ENCODE peak calls at places on chromosome 4, in four cellular contexts. One of them, this sample, is unnamed.

GRCh38 chr4:150415213-150415612 is 166.7 kb upstream of the MAB21L2 start:
- DNase-seq in HepG2: no peak
- DNase-seq in A549: no peak
- DNase-seq in K562: no peak
- DNase-seq in this sample: no peak

GRCh38 chr4:153154010-153154975 is 50.0 kb upstream of the TRIM2 start:
- DNase-seq in HepG2: no peak
- DNase-seq in A549: peak
- DNase-seq in K562: no peak
- DNase-seq in this sample: no peak

GRCh38 chr4:4267981-4268380 is 20.0 kb upstream of the TMEM128 start:
- DNase-seq in HepG2: no peak
- DNase-seq in A549: no peak
- DNase-seq in K562: no peak
- DNase-seq in this sample: no peak

GRCh38 chr4:8908206-8908893 is 36.7 kb upstream of the HMX1 start:
- DNase-seq in HepG2: no peak
- DNase-seq in A549: no peak
- DNase-seq in K562: no peak
- DNase-seq in this sample: no peak

GRCh38 chr4:43316813-43317212 is 424.3 kb downstream of the GRXCR1 start:
- DNase-seq in HepG2: peak
- DNase-seq in A549: no peak
- DNase-seq in K562: no peak
- DNase-seq in this sample: no peak

GRCh38 chr4:180084561-180084960 is 2158.6 kb upstream of the TENM3 start:
- DNase-seq in HepG2: no peak
- DNase-seq in A549: no peak
- DNase-seq in K562: no peak
- DNase-seq in this sample: no peak

GRCh38 chr4:34921391-34921790 is 1322.9 kb downstream of the ARAP2 start:
- DNase-seq in HepG2: no peak
- DNase-seq in A549: no peak
- DNase-seq in K562: no peak
- DNase-seq in this sample: no peak

GRCh38 chr4:14924945-14925344 is 77.3 kb upstream of the CPEB2 start:
- DNase-seq in HepG2: no peak
- DNase-seq in A549: no peak
- DNase-seq in K562: no peak
- DNase-seq in this sample: no peak

GRCh38 chr4:6785572-6785925 is 3.0 kb downstream of the KIAA0232 start:
- DNase-seq in HepG2: no peak
- DNase-seq in A549: no peak
- DNase-seq in K562: no peak
- DNase-seq in this sample: no peak

GRCh38 chr4:28225689-28226353 is 1365.2 kb downstream of the STIM2 start:
- DNase-seq in HepG2: no peak
- DNase-seq in A549: no peak
- DNase-seq in K562: no peak
- DNase-seq in this sample: no peak

GRCh38 chr4:149291463-149291862 is 524.2 kb downstream of the IQCM start:
- DNase-seq in HepG2: no peak
- DNase-seq in A549: no peak
- DNase-seq in K562: no peak
- DNase-seq in this sample: no peak

GRCh38 chr4:125704726-125705125 is 390.0 kb downstream of the FAT4 start:
- DNase-seq in HepG2: no peak
- DNase-seq in A549: no peak
- DNase-seq in K562: no peak
- DNase-seq in this sample: no peak

GRCh38 chr4:108029321-108029720 is 39.6 kb downstream of the HADH start:
- DNase-seq in HepG2: no peak
- DNase-seq in A549: no peak
- DNase-seq in K562: no peak
- DNase-seq in this sample: no peak

GRCh38 chr4:22202351-22203343 is 254.1 kb upstream of the KCNIP4 start:
- DNase-seq in HepG2: no peak
- DNase-seq in A549: no peak
- DNase-seq in K562: no peak
- DNase-seq in this sample: no peak

GRCh38 chr4:111854494-111855087 is 290.7 kb upstream of the FAM241A start:
- DNase-seq in HepG2: peak
- DNase-seq in A549: peak
- DNase-seq in K562: peak
- DNase-seq in this sample: no peak

GRCh38 chr4:107258359-107258758 is 222.2 kb upstream of the DKK2 start:
- DNase-seq in HepG2: no peak
- DNase-seq in A549: no peak
- DNase-seq in K562: no peak
- DNase-seq in this sample: no peak

GRCh38 chr4:17166954-17167353 is 268.5 kb upstream of the LDB2 start:
- DNase-seq in HepG2: no peak
- DNase-seq in A549: no peak
- DNase-seq in K562: no peak
- DNase-seq in this sample: no peak

DNA sequence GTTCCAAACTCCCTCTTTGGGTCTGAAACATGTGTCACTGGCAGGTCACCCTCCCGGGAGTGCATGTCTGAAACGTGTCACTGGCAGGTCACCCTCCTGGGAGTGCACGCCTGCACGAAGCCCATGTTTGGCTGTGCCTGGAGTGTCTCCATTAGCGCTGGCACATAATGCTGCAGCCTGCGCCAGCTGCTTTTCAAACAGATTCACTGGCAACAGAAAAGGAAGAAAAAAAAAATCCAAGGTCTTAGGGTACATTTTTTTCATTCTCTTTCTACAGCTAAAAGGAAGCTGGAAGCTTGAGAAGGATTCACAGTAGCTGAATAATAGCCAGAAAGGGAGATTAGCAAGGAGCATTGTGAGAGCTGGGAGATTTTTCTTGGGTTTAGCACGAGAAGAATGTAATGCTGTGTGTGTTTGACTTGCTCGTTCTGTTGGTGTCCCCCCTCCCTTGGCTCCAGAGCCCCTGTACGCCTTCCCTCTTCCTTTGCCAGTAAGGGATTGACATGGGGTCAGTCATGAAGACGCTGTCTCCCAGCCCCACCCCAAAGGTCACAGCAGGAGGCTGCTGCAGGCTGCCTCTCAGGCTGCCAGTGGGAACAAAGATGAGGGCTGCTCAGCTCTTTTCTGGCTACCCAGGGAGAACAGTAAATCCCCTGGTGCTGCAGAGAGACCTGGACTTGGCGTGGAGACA is 39.1 kb upstream of the TLR3 start:
- DNase-seq in HepG2: no peak
- DNase-seq in A549: no peak
- DNase-seq in K562: no peak
- DNase-seq in this sample: no peak
- TF ChIP-seq RNF2 in HepG2: no peak
- TF ChIP-seq RNF2 in A549: no peak
- TF ChIP-seq RNF2 in K562: no peak
- TF ChIP-seq RNF2 in this sample: no peak

GRCh38 chr4:173367946-173368345 is 2.8 kb upstream of the SAP30 start:
- DNase-seq in HepG2: no peak
- DNase-seq in A549: no peak
- DNase-seq in K562: no peak
- DNase-seq in this sample: no peak
- TF ChIP-seq USF2 in HepG2: no peak
- TF ChIP-seq USF2 in A549: no peak
- TF ChIP-seq USF2 in K562: no peak
- TF ChIP-seq USF2 in this sample: no peak

GRCh38 chr4:19987746-19988145 is 264.0 kb upstream of the SLIT2 start:
- DNase-seq in HepG2: no peak
- DNase-seq in A549: no peak
- DNase-seq in K562: no peak
- DNase-seq in this sample: no peak

GRCh38 chr4:19982556-19982955 is 269.1 kb upstream of the SLIT2 start:
- DNase-seq in HepG2: no peak
- DNase-seq in A549: no peak
- DNase-seq in K562: no peak
- DNase-seq in this sample: no peak

DNA sequence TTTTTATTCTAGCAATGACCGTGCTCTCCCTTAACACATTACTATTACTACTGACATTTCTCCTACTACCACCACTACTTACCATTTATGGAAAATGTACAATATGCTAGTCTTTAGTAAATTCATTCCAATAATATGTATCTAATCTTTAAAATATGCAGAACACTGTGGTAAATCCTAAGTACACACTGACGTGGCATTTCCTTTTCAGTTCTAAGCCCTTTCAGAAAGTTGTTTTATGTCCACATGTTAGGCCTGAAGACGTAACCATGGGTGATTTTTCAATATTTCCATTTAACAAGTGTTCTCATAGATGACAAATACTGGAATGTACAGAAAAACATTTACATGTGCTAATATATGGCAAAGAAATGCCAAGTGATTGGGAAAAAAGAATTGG is 268.6 kb upstream of the SLIT2 start:
- DNase-seq in HepG2: no peak
- DNase-seq in A549: no peak
- DNase-seq in K562: no peak
- DNase-seq in this sample: no peak
- TF ChIP-seq RNF2 in HepG2: no peak
- TF ChIP-seq RNF2 in A549: no peak
- TF ChIP-seq RNF2 in K562: no peak
- TF ChIP-seq RNF2 in this sample: no peak

DNA sequence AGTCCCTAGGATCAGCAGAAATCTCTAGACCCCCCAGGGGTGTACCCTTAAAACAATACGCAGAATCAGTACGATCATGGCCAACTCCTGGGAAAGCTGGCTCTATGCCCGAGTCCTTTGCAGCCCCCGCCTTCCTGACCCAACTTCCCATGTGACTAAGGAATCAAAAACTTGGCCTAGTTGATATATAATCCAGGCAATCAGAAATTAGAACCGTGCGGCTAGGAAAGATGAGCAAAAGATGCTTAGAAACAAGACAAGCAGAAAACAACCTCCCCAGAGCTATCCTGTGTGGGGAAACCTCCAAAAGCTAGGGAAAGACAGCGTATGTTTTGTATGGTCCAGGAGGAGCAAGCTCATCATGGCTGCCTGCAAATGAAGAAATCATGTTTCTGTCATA is 110.0 kb downstream of the PPARGC1A start:
- DNase-seq in HepG2: no peak
- DNase-seq in A549: no peak
- DNase-seq in K562: no peak
- DNase-seq in this sample: no peak
- TF ChIP-seq USF2 in HepG2: no peak
- TF ChIP-seq USF2 in A549: no peak
- TF ChIP-seq USF2 in K562: no peak
- TF ChIP-seq USF2 in this sample: no peak

DNA sequence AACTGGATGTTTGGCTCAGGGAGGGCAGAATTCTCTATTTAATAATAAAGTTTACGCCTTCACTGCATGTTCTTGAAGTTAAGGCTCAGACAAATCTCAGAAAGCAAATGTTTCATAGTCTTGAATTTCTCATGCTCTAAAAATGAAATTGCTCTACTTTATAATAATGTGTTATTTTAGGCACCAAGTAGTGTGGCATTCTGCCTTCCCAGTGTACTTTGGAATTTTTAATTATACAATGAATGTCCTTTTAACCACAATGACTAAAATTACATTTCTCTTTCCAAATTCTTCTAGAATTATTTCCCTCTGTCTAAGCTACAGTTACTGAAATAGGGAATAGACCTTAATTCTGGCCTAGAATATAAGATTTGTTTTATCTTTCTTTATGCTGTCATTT is 97.9 kb upstream of the PDE5A start:
- DNase-seq in HepG2: no peak
- DNase-seq in A549: no peak
- DNase-seq in K562: no peak
- DNase-seq in this sample: no peak
- TF ChIP-seq RNF2 in HepG2: no peak
- TF ChIP-seq RNF2 in A549: no peak
- TF ChIP-seq RNF2 in K562: no peak
- TF ChIP-seq RNF2 in this sample: no peak

GRCh38 chr4:70741872-70742271 is 20.1 kb downstream of the RUFY3 start:
- DNase-seq in HepG2: no peak
- DNase-seq in A549: no peak
- DNase-seq in K562: no peak
- DNase-seq in this sample: no peak
- TF ChIP-seq USF2 in HepG2: no peak
- TF ChIP-seq USF2 in A549: no peak
- TF ChIP-seq USF2 in K562: no peak
- TF ChIP-seq USF2 in this sample: no peak

DNA sequence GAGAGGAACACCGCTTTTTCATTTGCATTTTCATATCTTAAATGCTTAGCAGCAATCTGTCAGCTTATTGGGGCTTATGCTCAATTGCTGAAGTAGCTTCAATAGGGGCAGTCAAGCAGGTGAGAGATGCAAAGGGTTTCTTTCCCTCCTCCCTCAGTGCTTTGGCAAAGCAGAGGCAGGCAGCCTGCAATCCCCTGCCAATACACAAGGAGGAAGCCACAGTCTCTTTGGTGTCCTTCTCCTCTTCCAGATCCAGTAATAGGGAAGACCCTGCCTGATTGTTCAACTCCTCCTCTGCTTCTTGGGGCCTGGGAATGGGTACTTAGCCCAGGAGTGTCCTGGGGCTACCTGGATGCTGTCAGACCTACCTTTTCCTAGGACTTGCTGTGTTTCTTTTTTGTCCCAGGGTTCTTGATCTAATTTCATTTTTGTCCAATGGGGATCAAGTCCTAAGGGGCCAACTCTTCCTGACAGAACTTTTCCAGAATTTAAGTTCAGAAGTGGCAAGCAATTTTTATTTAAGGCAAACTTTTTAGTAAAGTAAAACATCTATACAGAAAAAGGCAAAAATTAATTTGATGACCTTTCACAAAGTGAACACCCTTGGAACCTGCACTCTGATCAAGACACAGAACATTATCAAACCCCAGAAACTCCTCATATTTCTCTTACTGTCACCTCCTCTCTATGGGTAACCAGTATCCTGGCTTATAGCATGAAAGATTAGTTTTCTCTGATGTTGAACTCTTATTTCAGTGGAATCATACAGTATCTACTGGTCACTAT is 260.3 kb downstream of the PPP3CA start:
- DNase-seq in HepG2: peak
- DNase-seq in A549: peak
- DNase-seq in K562: no peak
- DNase-seq in this sample: peak
- TF ChIP-seq RNF2 in HepG2: no peak
- TF ChIP-seq RNF2 in A549: no peak
- TF ChIP-seq RNF2 in K562: no peak
- TF ChIP-seq RNF2 in this sample: no peak

GRCh38 chr4:83691998-83692397 is 156.1 kb downstream of the GPAT3 start:
- DNase-seq in HepG2: no peak
- DNase-seq in A549: no peak
- DNase-seq in K562: no peak
- DNase-seq in this sample: no peak

DNA sequence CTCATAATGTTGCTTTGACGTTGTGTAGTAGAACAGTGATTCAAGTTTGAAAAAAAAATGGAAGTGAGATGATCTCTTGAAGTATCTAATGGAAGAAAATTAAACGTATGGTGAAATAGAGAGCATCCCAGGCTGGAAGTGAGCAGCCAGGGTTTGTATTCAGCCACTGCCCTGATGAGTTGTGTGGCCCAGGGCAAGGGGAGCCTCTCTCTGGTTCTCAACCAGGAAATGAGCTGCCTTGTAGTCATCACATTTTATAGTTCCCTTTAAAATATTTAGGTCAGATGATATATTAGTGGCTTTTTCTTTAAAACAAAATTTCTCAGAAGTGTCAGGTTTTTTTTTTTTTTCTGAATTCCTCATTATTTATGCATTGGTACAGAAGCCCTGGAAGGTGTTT is 150.3 kb downstream of the GPAT3 start:
- DNase-seq in HepG2: no peak
- DNase-seq in A549: no peak
- DNase-seq in K562: no peak
- DNase-seq in this sample: no peak
- TF ChIP-seq USF2 in HepG2: no peak
- TF ChIP-seq USF2 in A549: no peak
- TF ChIP-seq USF2 in K562: no peak
- TF ChIP-seq USF2 in this sample: no peak

GRCh38 chr4:155696226-155696625 is 29.6 kb downstream of the GUCY1A1 start:
- DNase-seq in HepG2: no peak
- DNase-seq in A549: no peak
- DNase-seq in K562: no peak
- DNase-seq in this sample: no peak
- TF ChIP-seq RNF2 in HepG2: no peak
- TF ChIP-seq RNF2 in A549: no peak
- TF ChIP-seq RNF2 in K562: no peak
- TF ChIP-seq RNF2 in this sample: no peak

This sample was measured in H1.